ENCODE peak calls at places on chromosome 7, in nine cellular contexts. N is anterior cingulate cortex; B is hepatocyte; X is tibial artery; T is GM19239; V is amygdala; R is HepG2; U is cardiac fibroblast; I is stimulated activated CD4-positive, alpha-beta T cell treated with anti-CD3 and anti-CD28 coated beads, TNF-alpha, amount 100 ng/mL, for 24 hours. H is an unnamed sample.

GRCh38 chr7:5612695-5613094 is 168.8 kb downstream of the RNF216 start:
- DNase-seq in N (no peak), B (no peak), X (no peak), T (no peak), V (no peak), R (no peak), U (no peak), I (no peak), H (no peak)

GRCh38 chr7:25014735-25015134 is 34.8 kb upstream of the OSBPL3 start:
- DNase-seq in N (no peak), B (no peak), X (no peak), T (no peak), V (no peak), R (no peak), U (peak; percentile 87), I (no peak), H (peak; percentile 76)

GRCh38 chr7:120475994-120476393 is 203.0 kb downstream of the KCND2 start:
- DNase-seq in N (no peak), B (no peak), X (no peak), T (no peak), V (no peak), R (no peak), U (no peak), I (no peak), H (no peak)

GRCh38 chr7:42186181-42186580 is 50.8 kb downstream of the GLI3 start:
- DNase-seq in N (no peak), B (no peak), X (no peak), T (no peak), V (no peak), R (no peak), U (no peak), I (no peak), H (no peak)

GRCh38 chr7:91344911-91345310 is 80.7 kb downstream of the FZD1 start:
- DNase-seq in N (no peak), B (no peak), X (no peak), T (no peak), V (no peak), R (no peak), U (no peak), I (no peak), H (no peak)

GRCh38 chr7:106630648-106631047 is 30.3 kb downstream of the CCDC71L start:
- DNase-seq in N (no peak), B (no peak), X (no peak), T (no peak), V (no peak), R (no peak), U (no peak), I (no peak), H (no peak)

GRCh38 chr7:147833549-147833948 is 757.0 kb upstream of the C7orf33 start:
- DNase-seq in N (no peak), B (no peak), X (no peak), T (no peak), V (no peak), R (no peak), U (no peak), I (no peak), H (no peak)

GRCh38 chr7:151062399-151063211 is 3.2 kb downstream of the SLC4A2 start:
- DNase-seq in N (no peak), B (peak; percentile 95), X (no peak), T (no peak), V (no peak), R (peak; percentile 97), U (peak; percentile 69), I (no peak), H (peak; percentile 84)

GRCh38 chr7:113809591-113809990 is 109.2 kb downstream of the PPP1R3A start:
- DNase-seq in N (no peak), B (no peak), X (no peak), T (no peak), V (no peak), R (no peak), U (no peak), I (no peak), H (no peak)

GRCh38 chr7:151368136-151368571 is 26.5 kb downstream of the NUB1 start:
- DNase-seq in N (no peak), B (peak; percentile 92), X (peak; percentile 88), T (peak; percentile 75), V (no peak), R (peak; percentile 68), U (peak; percentile 80), I (peak; percentile 74), H (peak; percentile 88)

GRCh38 chr7:128041203-128041602 is 10.0 kb upstream of the LRRC4 start:
- DNase-seq in N (no peak), B (no peak), X (no peak), T (no peak), V (no peak), R (no peak), U (peak; percentile 77), I (no peak), H (peak; percentile 46)

GRCh38 chr7:6096581-6096980 is 65.4 kb downstream of the ANKRD61 start:
- DNase-seq in N (no peak), B (no peak), X (no peak), T (no peak), V (no peak), R (no peak), U (no peak), I (no peak), H (no peak)

GRCh38 chr7:4470246-4470645 is 211.8 kb upstream of the FOXK1 start:
- DNase-seq in N (no peak), B (peak; percentile 19), X (no peak), T (no peak), V (no peak), R (no peak), U (no peak), I (no peak), H (no peak)

GRCh38 chr7:5488286-5488878 is 64.7 kb upstream of the TNRC18 start:
- DNase-seq in N (no peak), B (no peak), X (no peak), T (no peak), V (no peak), R (no peak), U (no peak), I (no peak), H (no peak)

GRCh38 chr7:115980175-115980574 is 50.4 kb downstream of the TFEC start:
- DNase-seq in N (no peak), B (no peak), X (no peak), T (no peak), V (no peak), R (no peak), U (no peak), I (no peak), H (no peak)

GRCh38 chr7:151060416-151061234 is 1.2 kb downstream of the SLC4A2 start:
- DNase-seq in N (no peak), B (peak; percentile 56), X (peak; percentile 80), T (no peak), V (no peak), R (peak; percentile 42), U (peak; percentile 55), I (no peak), H (peak; percentile 51)

GRCh38 chr7:51043461-51043860 is 260.8 kb upstream of the GRB10 start:
- DNase-seq in N (no peak), B (no peak), X (no peak), T (no peak), V (no peak), R (no peak), U (no peak), I (no peak), H (no peak)

GRCh38 chr7:105685099-105685609 is 103.9 kb upstream of the EFCAB10 start:
- DNase-seq in N (no peak), B (no peak), X (no peak), T (no peak), V (no peak), R (no peak), U (no peak), I (no peak), H (no peak)